ENCODE peak calls at places on chromosome 22, in five cellular contexts. One of them, this sample, is unnamed.

GRCh38 chr22:36640106-36640672 is 63.4 kb downstream of the CACNG2 start:
- DNase-seq in COR-L47: no peak
- DNase-seq in HFFc6: no peak
- DNase-seq in progenitor cell of endocrine pancreas: no peak
- DNase-seq in NCI-H1694 treated with DMSO at 0.1 percent for 48 hours: no peak
- DNase-seq in this sample: no peak

GRCh38 chr22:27583930-27584329 is 217.6 kb downstream of the MN1 start:
- DNase-seq in COR-L47: peak
- DNase-seq in HFFc6: no peak
- DNase-seq in progenitor cell of endocrine pancreas: no peak
- DNase-seq in NCI-H1694 treated with DMSO at 0.1 percent for 48 hours: no peak
- DNase-seq in this sample: no peak

GRCh38 chr22:47631571-47632102 is 869.2 kb downstream of the TBC1D22A start:
- DNase-seq in COR-L47: no peak
- DNase-seq in HFFc6: no peak
- DNase-seq in progenitor cell of endocrine pancreas: no peak
- DNase-seq in NCI-H1694 treated with DMSO at 0.1 percent for 48 hours: peak
- DNase-seq in this sample: no peak

GRCh38 chr22:37021710-37022482 is 2.4 kb downstream of the MPST start:
- DNase-seq in COR-L47: no peak
- DNase-seq in HFFc6: peak
- DNase-seq in progenitor cell of endocrine pancreas: no peak
- DNase-seq in NCI-H1694 treated with DMSO at 0.1 percent for 48 hours: no peak
- DNase-seq in this sample: peak

GRCh38 chr22:32877196-32877595 is 75.7 kb downstream of the TIMP3 start:
- DNase-seq in COR-L47: no peak
- DNase-seq in HFFc6: no peak
- DNase-seq in progenitor cell of endocrine pancreas: no peak
- DNase-seq in NCI-H1694 treated with DMSO at 0.1 percent for 48 hours: no peak
- DNase-seq in this sample: no peak

GRCh38 chr22:24357547-24357946 is 69.9 kb upstream of the ADORA2A start:
- DNase-seq in COR-L47: no peak
- DNase-seq in HFFc6: no peak
- DNase-seq in progenitor cell of endocrine pancreas: no peak
- DNase-seq in NCI-H1694 treated with DMSO at 0.1 percent for 48 hours: no peak
- DNase-seq in this sample: no peak

GRCh38 chr22:35629406-35630234 is 12.5 kb upstream of the MB start:
- DNase-seq in COR-L47: no peak
- DNase-seq in HFFc6: peak
- DNase-seq in progenitor cell of endocrine pancreas: no peak
- DNase-seq in NCI-H1694 treated with DMSO at 0.1 percent for 48 hours: no peak
- DNase-seq in this sample: peak

GRCh38 chr22:41248758-41249157 is 8.0 kb upstream of the CHADL start:
- DNase-seq in COR-L47: no peak
- DNase-seq in HFFc6: no peak
- DNase-seq in progenitor cell of endocrine pancreas: no peak
- DNase-seq in NCI-H1694 treated with DMSO at 0.1 percent for 48 hours: no peak
- DNase-seq in this sample: no peak

GRCh38 chr22:36010090-36010489 is 18.5 kb downstream of the RBFOX2 start:
- DNase-seq in COR-L47: no peak
- DNase-seq in HFFc6: no peak
- DNase-seq in progenitor cell of endocrine pancreas: peak
- DNase-seq in NCI-H1694 treated with DMSO at 0.1 percent for 48 hours: no peak
- DNase-seq in this sample: no peak

GRCh38 chr22:37185646-37186227 is 2.3 kb downstream of the C1QTNF6 start:
- DNase-seq in COR-L47: no peak
- DNase-seq in HFFc6: no peak
- DNase-seq in progenitor cell of endocrine pancreas: no peak
- DNase-seq in NCI-H1694 treated with DMSO at 0.1 percent for 48 hours: no peak
- DNase-seq in this sample: no peak

GRCh38 chr22:44317163-44317455 is 4.4 kb upstream of the SHISAL1 start:
- DNase-seq in COR-L47: no peak
- DNase-seq in HFFc6: no peak
- DNase-seq in progenitor cell of endocrine pancreas: no peak
- DNase-seq in NCI-H1694 treated with DMSO at 0.1 percent for 48 hours: no peak
- DNase-seq in this sample: no peak

GRCh38 chr22:48278620-48279464 is 1516.4 kb downstream of the TBC1D22A start:
- DNase-seq in COR-L47: no peak
- DNase-seq in HFFc6: no peak
- DNase-seq in progenitor cell of endocrine pancreas: no peak
- DNase-seq in NCI-H1694 treated with DMSO at 0.1 percent for 48 hours: peak
- DNase-seq in this sample: no peak

GRCh38 chr22:36796629-36797175 is 20.1 kb downstream of the PVALB start:
- DNase-seq in COR-L47: no peak
- DNase-seq in HFFc6: no peak
- DNase-seq in progenitor cell of endocrine pancreas: no peak
- DNase-seq in NCI-H1694 treated with DMSO at 0.1 percent for 48 hours: no peak
- DNase-seq in this sample: no peak

GRCh38 chr22:35230839-35231584 is 26.3 kb upstream of the HMGXB4 start:
- DNase-seq in COR-L47: peak
- DNase-seq in HFFc6: no peak
- DNase-seq in progenitor cell of endocrine pancreas: no peak
- DNase-seq in NCI-H1694 treated with DMSO at 0.1 percent for 48 hours: no peak
- DNase-seq in this sample: no peak

GRCh38 chr22:49660321-49660720 is 167.4 kb downstream of the BRD1 start:
- DNase-seq in COR-L47: no peak
- DNase-seq in HFFc6: no peak
- DNase-seq in progenitor cell of endocrine pancreas: peak
- DNase-seq in NCI-H1694 treated with DMSO at 0.1 percent for 48 hours: no peak
- DNase-seq in this sample: no peak

GRCh38 chr22:31122532-31123291 is at the start of gene INPP5J:
- DNase-seq in COR-L47: peak
- DNase-seq in HFFc6: no peak
- DNase-seq in progenitor cell of endocrine pancreas: peak
- DNase-seq in NCI-H1694 treated with DMSO at 0.1 percent for 48 hours: peak
- DNase-seq in this sample: peak

GRCh38 chr22:45688606-45689080 is 17.0 kb downstream of the ATXN10 start:
- DNase-seq in COR-L47: no peak
- DNase-seq in HFFc6: peak
- DNase-seq in progenitor cell of endocrine pancreas: no peak
- DNase-seq in NCI-H1694 treated with DMSO at 0.1 percent for 48 hours: no peak
- DNase-seq in this sample: peak

GRCh38 chr22:39405346-39406085 is 5.9 kb downstream of the TAB1 start:
- DNase-seq in COR-L47: no peak
- DNase-seq in HFFc6: peak
- DNase-seq in progenitor cell of endocrine pancreas: no peak
- DNase-seq in NCI-H1694 treated with DMSO at 0.1 percent for 48 hours: no peak
- DNase-seq in this sample: peak

GRCh38 chr22:36328635-36329216 is 59.0 kb downstream of the MYH9 start:
- DNase-seq in COR-L47: no peak
- DNase-seq in HFFc6: peak
- DNase-seq in progenitor cell of endocrine pancreas: no peak
- DNase-seq in NCI-H1694 treated with DMSO at 0.1 percent for 48 hours: no peak
- DNase-seq in this sample: peak

GRCh38 chr22:47653921-47654320 is 891.5 kb downstream of the TBC1D22A start:
- DNase-seq in COR-L47: no peak
- DNase-seq in HFFc6: no peak
- DNase-seq in progenitor cell of endocrine pancreas: no peak
- DNase-seq in NCI-H1694 treated with DMSO at 0.1 percent for 48 hours: no peak
- DNase-seq in this sample: no peak

GRCh38 chr22:50308597-50308935 is 1.1 kb upstream of the PLXNB2 start:
- DNase-seq in COR-L47: no peak
- DNase-seq in HFFc6: peak
- DNase-seq in progenitor cell of endocrine pancreas: no peak
- DNase-seq in NCI-H1694 treated with DMSO at 0.1 percent for 48 hours: no peak
- DNase-seq in this sample: peak

GRCh38 chr22:30435674-30436126 is 10.1 kb downstream of the MTFP1 start:
- DNase-seq in COR-L47: peak
- DNase-seq in HFFc6: no peak
- DNase-seq in progenitor cell of endocrine pancreas: no peak
- DNase-seq in NCI-H1694 treated with DMSO at 0.1 percent for 48 hours: no peak
- DNase-seq in this sample: no peak

GRCh38 chr22:22733881-22734373 is 89.5 kb downstream of the GGTLC2 start:
- DNase-seq in COR-L47: no peak
- DNase-seq in HFFc6: no peak
- DNase-seq in progenitor cell of endocrine pancreas: no peak
- DNase-seq in NCI-H1694 treated with DMSO at 0.1 percent for 48 hours: no peak
- DNase-seq in this sample: no peak

GRCh38 chr22:19942071-19942885 is 660 bp upstream of the TXNRD2 start:
- DNase-seq in COR-L47: no peak
- DNase-seq in HFFc6: peak
- DNase-seq in progenitor cell of endocrine pancreas: no peak
- DNase-seq in NCI-H1694 treated with DMSO at 0.1 percent for 48 hours: no peak
- DNase-seq in this sample: peak

GRCh38 chr22:19814428-19814827 is 40.2 kb downstream of the GNB1L start:
- DNase-seq in COR-L47: no peak
- DNase-seq in HFFc6: no peak
- DNase-seq in progenitor cell of endocrine pancreas: no peak
- DNase-seq in NCI-H1694 treated with DMSO at 0.1 percent for 48 hours: no peak
- DNase-seq in this sample: no peak

GRCh38 chr22:36201630-36202312 is at the start of gene APOL4:
- DNase-seq in COR-L47: peak
- DNase-seq in HFFc6: no peak
- DNase-seq in progenitor cell of endocrine pancreas: no peak
- DNase-seq in NCI-H1694 treated with DMSO at 0.1 percent for 48 hours: peak
- DNase-seq in this sample: no peak

GRCh38 chr22:33923660-33924246 is 3.5 kb upstream of the LARGE1 start:
- DNase-seq in COR-L47: peak
- DNase-seq in HFFc6: peak
- DNase-seq in progenitor cell of endocrine pancreas: peak
- DNase-seq in NCI-H1694 treated with DMSO at 0.1 percent for 48 hours: peak
- DNase-seq in this sample: peak

GRCh38 chr22:36298118-36298517 is 45.2 kb downstream of the APOL1 start:
- DNase-seq in COR-L47: no peak
- DNase-seq in HFFc6: no peak
- DNase-seq in progenitor cell of endocrine pancreas: no peak
- DNase-seq in NCI-H1694 treated with DMSO at 0.1 percent for 48 hours: no peak
- DNase-seq in this sample: no peak

GRCh38 chr22:36457688-36458450 is 23.6 kb downstream of the TXN2 start:
- DNase-seq in COR-L47: no peak
- DNase-seq in HFFc6: peak
- DNase-seq in progenitor cell of endocrine pancreas: no peak
- DNase-seq in NCI-H1694 treated with DMSO at 0.1 percent for 48 hours: no peak
- DNase-seq in this sample: peak

GRCh38 chr22:24137595-24137994 is 43.7 kb upstream of the SUSD2 start:
- DNase-seq in COR-L47: no peak
- DNase-seq in HFFc6: peak
- DNase-seq in progenitor cell of endocrine pancreas: no peak
- DNase-seq in NCI-H1694 treated with DMSO at 0.1 percent for 48 hours: no peak
- DNase-seq in this sample: peak

GRCh38 chr22:46740910-46741785 is 3.1 kb upstream of the CERK start:
- DNase-seq in COR-L47: no peak
- DNase-seq in HFFc6: no peak
- DNase-seq in progenitor cell of endocrine pancreas: no peak
- DNase-seq in NCI-H1694 treated with DMSO at 0.1 percent for 48 hours: no peak
- DNase-seq in this sample: no peak

GRCh38 chr22:24418786-24419479 is 8.5 kb upstream of the ADORA2A start:
- DNase-seq in COR-L47: peak
- DNase-seq in HFFc6: no peak
- DNase-seq in progenitor cell of endocrine pancreas: no peak
- DNase-seq in NCI-H1694 treated with DMSO at 0.1 percent for 48 hours: no peak
- DNase-seq in this sample: no peak

This sample was measured in hepatic stellate cell.